ENCODE peak calls at places on chromosomes 3 and 15, in four cellular contexts. One of them, this sample, is unnamed.

GRCh38 chr15:88803241-88803919 is at the start of gene ACAN:
- DNase-seq in lower lobe of right lung: no peak
- DNase-seq in left ventricle myocardium inferior: no peak
- DNase-seq in psoas muscle: no peak
- DNase-seq in this sample: no peak

GRCh38 chr3:69892706-69893105 is 106.8 kb upstream of the SAMMSON start:
- DNase-seq in lower lobe of right lung: no peak
- DNase-seq in left ventricle myocardium inferior: no peak
- DNase-seq in psoas muscle: no peak
- DNase-seq in this sample: no peak

GRCh38 chr15:70060214-70061085 is 37.3 kb downstream of the TLE3 start:
- DNase-seq in lower lobe of right lung: peak
- DNase-seq in left ventricle myocardium inferior: no peak
- DNase-seq in psoas muscle: no peak
- DNase-seq in this sample: no peak

GRCh38 chr15:25695875-25696760 is 167.0 kb downstream of the ATP10A start:
- DNase-seq in lower lobe of right lung: no peak
- DNase-seq in left ventricle myocardium inferior: no peak
- DNase-seq in psoas muscle: no peak
- DNase-seq in this sample: peak

GRCh38 chr15:69893863-69894262 is 203.9 kb downstream of the TLE3 start:
- DNase-seq in lower lobe of right lung: no peak
- DNase-seq in left ventricle myocardium inferior: peak
- DNase-seq in psoas muscle: peak
- DNase-seq in this sample: no peak

GRCh38 chr3:52026016-52026415 is 30.3 kb upstream of the RPL29 start:
- DNase-seq in lower lobe of right lung: no peak
- DNase-seq in left ventricle myocardium inferior: no peak
- DNase-seq in psoas muscle: peak
- DNase-seq in this sample: no peak

GRCh38 chr3:195870442-195870841 is 37.9 kb downstream of the TNK2 start:
- DNase-seq in lower lobe of right lung: no peak
- DNase-seq in left ventricle myocardium inferior: no peak
- DNase-seq in psoas muscle: peak
- DNase-seq in this sample: no peak

GRCh38 chr3:141093971-141094401 is 42.8 kb downstream of the SPSB4 start:
- DNase-seq in lower lobe of right lung: no peak
- DNase-seq in left ventricle myocardium inferior: peak
- DNase-seq in psoas muscle: peak
- DNase-seq in this sample: peak

GRCh38 chr3:18134386-18135082 is 290.6 kb downstream of the SATB1 start:
- DNase-seq in lower lobe of right lung: no peak
- DNase-seq in left ventricle myocardium inferior: no peak
- DNase-seq in psoas muscle: no peak
- DNase-seq in this sample: no peak
- H3K27ac ChIP-seq in lower lobe of right lung: no peak
- H3K27ac ChIP-seq in left ventricle myocardium inferior: no peak
- H3K27ac ChIP-seq in psoas muscle: no peak
- H3K27ac ChIP-seq in this sample: no peak

GRCh38 chr15:39438795-39439577 is 141.9 kb upstream of the THBS1 start:
- DNase-seq in lower lobe of right lung: peak
- DNase-seq in left ventricle myocardium inferior: no peak
- DNase-seq in psoas muscle: no peak
- DNase-seq in this sample: no peak
- TF ChIP-seq CTCF in lower lobe of right lung: no peak
- TF ChIP-seq CTCF in left ventricle myocardium inferior: no peak
- TF ChIP-seq CTCF in psoas muscle: no peak
- TF ChIP-seq CTCF in this sample: no peak

DNA sequence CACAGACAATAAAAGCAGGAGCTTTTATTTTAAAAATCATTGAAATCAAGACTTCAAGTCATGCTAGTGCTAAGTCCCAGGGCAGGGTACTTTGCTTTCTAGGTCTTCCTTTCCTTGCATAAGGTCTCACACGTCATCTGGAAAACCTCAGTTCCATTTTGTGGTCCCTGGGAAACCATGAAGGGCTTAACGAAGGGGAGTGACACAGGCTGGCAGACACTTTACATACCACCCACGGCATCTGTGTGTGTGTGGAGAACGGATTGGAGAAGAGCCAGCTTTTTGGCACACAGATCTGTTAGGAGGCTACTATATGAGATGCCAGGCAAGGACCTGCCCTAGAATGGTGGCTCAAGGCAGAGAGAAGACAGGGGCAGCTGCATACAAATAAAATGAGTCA is 107.5 kb upstream of the NSMCE3 start:
- DNase-seq in lower lobe of right lung: no peak
- DNase-seq in left ventricle myocardium inferior: no peak
- DNase-seq in psoas muscle: no peak
- DNase-seq in this sample: no peak
- H3K4me3 ChIP-seq in lower lobe of right lung: no peak
- H3K4me3 ChIP-seq in left ventricle myocardium inferior: no peak
- H3K4me3 ChIP-seq in psoas muscle: no peak
- H3K4me3 ChIP-seq in this sample: no peak

GRCh38 chr3:49518016-49518415 is 36.3 kb upstream of the BSN start:
- DNase-seq in lower lobe of right lung: no peak
- DNase-seq in left ventricle myocardium inferior: no peak
- DNase-seq in psoas muscle: no peak
- DNase-seq in this sample: no peak

GRCh38 chr3:49518441-49518840 is 35.8 kb upstream of the BSN start:
- DNase-seq in lower lobe of right lung: no peak
- DNase-seq in left ventricle myocardium inferior: no peak
- DNase-seq in psoas muscle: no peak
- DNase-seq in this sample: no peak

GRCh38 chr3:49523756-49524747 is 30.2 kb upstream of the BSN start:
- DNase-seq in lower lobe of right lung: no peak
- DNase-seq in left ventricle myocardium inferior: no peak
- DNase-seq in psoas muscle: no peak
- DNase-seq in this sample: no peak

GRCh38 chr3:49519916-49520385 is 34.3 kb upstream of the BSN start:
- DNase-seq in lower lobe of right lung: no peak
- DNase-seq in left ventricle myocardium inferior: no peak
- DNase-seq in psoas muscle: no peak
- DNase-seq in this sample: no peak

DNA sequence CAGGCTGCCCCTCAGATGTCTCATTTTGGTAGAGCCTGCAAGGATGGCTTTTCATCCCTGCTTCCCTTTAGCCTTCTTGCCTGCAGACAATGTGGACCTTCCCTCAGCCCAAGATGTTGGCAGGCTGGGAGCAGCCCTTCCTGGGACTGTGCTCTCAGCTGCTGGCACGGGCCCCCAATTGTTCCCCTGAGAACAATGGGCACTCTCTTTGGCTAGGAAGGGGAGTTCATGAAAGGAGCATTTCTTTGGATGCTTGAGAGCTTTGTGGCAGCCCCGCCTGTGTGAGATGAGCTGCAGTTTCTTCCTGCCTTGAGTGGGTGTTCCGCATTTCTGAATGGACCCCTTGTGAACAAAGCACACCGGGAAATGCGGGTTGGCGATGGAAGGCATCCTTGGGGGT is 35.0 kb upstream of the BSN start:
- DNase-seq in lower lobe of right lung: no peak
- DNase-seq in left ventricle myocardium inferior: no peak
- DNase-seq in psoas muscle: no peak
- DNase-seq in this sample: no peak
- H3K27ac ChIP-seq in lower lobe of right lung: no peak
- H3K27ac ChIP-seq in left ventricle myocardium inferior: peak
- H3K27ac ChIP-seq in psoas muscle: peak
- H3K27ac ChIP-seq in this sample: no peak

This sample was measured in upper lobe of right lung.